ENCODE peak calls at places on chromosomes 3 and 15, in seven cellular contexts. One of them, this sample, is unnamed.

GRCh38 chr15:56472278-56472677 is 7.3 kb upstream of the MNS1 start:
- DNase-seq in stimulated activated CD4-positive, alpha-beta T cell treated with anti-CD3 and anti-CD28 coated beads, Interleukin-4, amount 100 ng/mL, for 4 hours: no peak
- DNase-seq in NCI-H345: no peak
- DNase-seq in PC-3: no peak
- DNase-seq in transverse colon: no peak
- DNase-seq in D721Med: no peak
- DNase-seq in NCI-H1092 treated with DMSO at 0.1 percent for 48 hours: no peak
- DNase-seq in this sample: no peak

GRCh38 chr3:129196601-129197000 is 12.9 kb upstream of the CNBP start:
- DNase-seq in stimulated activated CD4-positive, alpha-beta T cell treated with anti-CD3 and anti-CD28 coated beads, Interleukin-4, amount 100 ng/mL, for 4 hours: no peak
- DNase-seq in NCI-H345: no peak
- DNase-seq in PC-3: no peak
- DNase-seq in transverse colon: no peak
- DNase-seq in D721Med: no peak
- DNase-seq in NCI-H1092 treated with DMSO at 0.1 percent for 48 hours: no peak
- DNase-seq in this sample: no peak

GRCh38 chr3:139288266-139288821 is 55.5 kb upstream of the MRPS22 start:
- DNase-seq in stimulated activated CD4-positive, alpha-beta T cell treated with anti-CD3 and anti-CD28 coated beads, Interleukin-4, amount 100 ng/mL, for 4 hours: no peak
- DNase-seq in NCI-H345: no peak
- DNase-seq in PC-3: no peak
- DNase-seq in transverse colon: no peak
- DNase-seq in D721Med: no peak
- DNase-seq in NCI-H1092 treated with DMSO at 0.1 percent for 48 hours: no peak
- DNase-seq in this sample: no peak

GRCh38 chr15:92184142-92184541 is 209.5 kb upstream of the ST8SIA2 start:
- DNase-seq in stimulated activated CD4-positive, alpha-beta T cell treated with anti-CD3 and anti-CD28 coated beads, Interleukin-4, amount 100 ng/mL, for 4 hours: no peak
- DNase-seq in NCI-H345: no peak
- DNase-seq in PC-3: no peak
- DNase-seq in transverse colon: no peak
- DNase-seq in D721Med: no peak
- DNase-seq in NCI-H1092 treated with DMSO at 0.1 percent for 48 hours: no peak
- DNase-seq in this sample: no peak

GRCh38 chr3:149536429-149536828 is 61.9 kb downstream of the TM4SF4 start:
- DNase-seq in stimulated activated CD4-positive, alpha-beta T cell treated with anti-CD3 and anti-CD28 coated beads, Interleukin-4, amount 100 ng/mL, for 4 hours: no peak
- DNase-seq in NCI-H345: no peak
- DNase-seq in PC-3: no peak
- DNase-seq in transverse colon: peak
- DNase-seq in D721Med: no peak
- DNase-seq in NCI-H1092 treated with DMSO at 0.1 percent for 48 hours: peak
- DNase-seq in this sample: no peak

GRCh38 chr15:82533801-82534200 is 6.5 kb downstream of the RPS17 start:
- DNase-seq in stimulated activated CD4-positive, alpha-beta T cell treated with anti-CD3 and anti-CD28 coated beads, Interleukin-4, amount 100 ng/mL, for 4 hours: no peak
- DNase-seq in NCI-H345: no peak
- DNase-seq in PC-3: no peak
- DNase-seq in transverse colon: no peak
- DNase-seq in D721Med: no peak
- DNase-seq in NCI-H1092 treated with DMSO at 0.1 percent for 48 hours: no peak
- DNase-seq in this sample: no peak

GRCh38 chr15:91261345-91261744 is 161.3 kb downstream of the SV2B start:
- DNase-seq in stimulated activated CD4-positive, alpha-beta T cell treated with anti-CD3 and anti-CD28 coated beads, Interleukin-4, amount 100 ng/mL, for 4 hours: no peak
- DNase-seq in NCI-H345: no peak
- DNase-seq in PC-3: no peak
- DNase-seq in transverse colon: no peak
- DNase-seq in D721Med: no peak
- DNase-seq in NCI-H1092 treated with DMSO at 0.1 percent for 48 hours: no peak
- DNase-seq in this sample: no peak

GRCh38 chr3:177792363-177793030 is 595.2 kb upstream of the TBL1XR1 start:
- DNase-seq in stimulated activated CD4-positive, alpha-beta T cell treated with anti-CD3 and anti-CD28 coated beads, Interleukin-4, amount 100 ng/mL, for 4 hours: no peak
- DNase-seq in NCI-H345: no peak
- DNase-seq in PC-3: no peak
- DNase-seq in transverse colon: no peak
- DNase-seq in D721Med: no peak
- DNase-seq in NCI-H1092 treated with DMSO at 0.1 percent for 48 hours: no peak
- DNase-seq in this sample: no peak

GRCh38 chr3:178140491-178140890 is 395.7 kb upstream of the KCNMB2 start:
- DNase-seq in stimulated activated CD4-positive, alpha-beta T cell treated with anti-CD3 and anti-CD28 coated beads, Interleukin-4, amount 100 ng/mL, for 4 hours: no peak
- DNase-seq in NCI-H345: no peak
- DNase-seq in PC-3: peak
- DNase-seq in transverse colon: no peak
- DNase-seq in D721Med: no peak
- DNase-seq in NCI-H1092 treated with DMSO at 0.1 percent for 48 hours: no peak
- DNase-seq in this sample: no peak

GRCh38 chr3:16511561-16512434 is 1.7 kb downstream of the RFTN1 start:
- DNase-seq in stimulated activated CD4-positive, alpha-beta T cell treated with anti-CD3 and anti-CD28 coated beads, Interleukin-4, amount 100 ng/mL, for 4 hours: peak
- DNase-seq in NCI-H345: no peak
- DNase-seq in PC-3: no peak
- DNase-seq in transverse colon: peak
- DNase-seq in D721Med: no peak
- DNase-seq in NCI-H1092 treated with DMSO at 0.1 percent for 48 hours: no peak
- DNase-seq in this sample: peak

GRCh38 chr15:98123834-98124233 is 163.3 kb downstream of the ARRDC4 start:
- DNase-seq in stimulated activated CD4-positive, alpha-beta T cell treated with anti-CD3 and anti-CD28 coated beads, Interleukin-4, amount 100 ng/mL, for 4 hours: no peak
- DNase-seq in NCI-H345: no peak
- DNase-seq in PC-3: no peak
- DNase-seq in transverse colon: no peak
- DNase-seq in D721Med: no peak
- DNase-seq in NCI-H1092 treated with DMSO at 0.1 percent for 48 hours: no peak
- DNase-seq in this sample: no peak

GRCh38 chr3:112858410-112859069 is 11.9 kb upstream of the CD200R1L start:
- DNase-seq in stimulated activated CD4-positive, alpha-beta T cell treated with anti-CD3 and anti-CD28 coated beads, Interleukin-4, amount 100 ng/mL, for 4 hours: no peak
- DNase-seq in NCI-H345: no peak
- DNase-seq in PC-3: no peak
- DNase-seq in transverse colon: no peak
- DNase-seq in D721Med: no peak
- DNase-seq in NCI-H1092 treated with DMSO at 0.1 percent for 48 hours: no peak
- DNase-seq in this sample: no peak

GRCh38 chr3:115092220-115092791 is 54.8 kb downstream of the ZBTB20 start:
- DNase-seq in stimulated activated CD4-positive, alpha-beta T cell treated with anti-CD3 and anti-CD28 coated beads, Interleukin-4, amount 100 ng/mL, for 4 hours: peak
- DNase-seq in NCI-H345: peak
- DNase-seq in PC-3: peak
- DNase-seq in transverse colon: peak
- DNase-seq in D721Med: no peak
- DNase-seq in NCI-H1092 treated with DMSO at 0.1 percent for 48 hours: peak
- DNase-seq in this sample: peak

GRCh38 chr15:78162038-78162437 is 12.9 kb downstream of the IDH3A start:
- DNase-seq in stimulated activated CD4-positive, alpha-beta T cell treated with anti-CD3 and anti-CD28 coated beads, Interleukin-4, amount 100 ng/mL, for 4 hours: no peak
- DNase-seq in NCI-H345: no peak
- DNase-seq in PC-3: no peak
- DNase-seq in transverse colon: no peak
- DNase-seq in D721Med: no peak
- DNase-seq in NCI-H1092 treated with DMSO at 0.1 percent for 48 hours: no peak
- DNase-seq in this sample: no peak

GRCh38 chr3:80612366-80612765 is 844.6 kb upstream of the ROBO1 start:
- DNase-seq in stimulated activated CD4-positive, alpha-beta T cell treated with anti-CD3 and anti-CD28 coated beads, Interleukin-4, amount 100 ng/mL, for 4 hours: no peak
- DNase-seq in NCI-H345: peak
- DNase-seq in PC-3: no peak
- DNase-seq in transverse colon: no peak
- DNase-seq in D721Med: no peak
- DNase-seq in NCI-H1092 treated with DMSO at 0.1 percent for 48 hours: no peak
- DNase-seq in this sample: no peak

GRCh38 chr15:70323111-70323851 is 225.6 kb upstream of the TLE3 start:
- DNase-seq in stimulated activated CD4-positive, alpha-beta T cell treated with anti-CD3 and anti-CD28 coated beads, Interleukin-4, amount 100 ng/mL, for 4 hours: no peak
- DNase-seq in NCI-H345: no peak
- DNase-seq in PC-3: no peak
- DNase-seq in transverse colon: peak
- DNase-seq in D721Med: no peak
- DNase-seq in NCI-H1092 treated with DMSO at 0.1 percent for 48 hours: peak
- DNase-seq in this sample: no peak